ENCODE peak calls at places on chromosomes 2 and 18, in ten cellular contexts. One of them, this sample, is unnamed.
A peak's percentile ranks its signal among the peaks of the same experiment; 100 is the strongest.

GRCh38 chr2:10530607-10531239 is 82.6 kb upstream of the ODC1 start:
- DNase-seq in MM.1S: no peak
- DNase-seq in AG10803: no peak
- DNase-seq in fibroblast of lung: peak; percentile 31
- DNase-seq in left ventricle myocardium inferior: no peak
- DNase-seq in OCI-LY7: no peak
- DNase-seq in endothelial cell of umbilical vein: no peak
- DNase-seq in K562: peak; percentile 56
- DNase-seq in lower lobe of right lung: no peak
- DNase-seq in GM23338: no peak
- DNase-seq in this sample: no peak

GRCh38 chr2:228541794-228542193 is 360.3 kb upstream of the SPHKAP start:
- DNase-seq in MM.1S: no peak
- DNase-seq in AG10803: peak; percentile 29
- DNase-seq in fibroblast of lung: peak; percentile 80
- DNase-seq in left ventricle myocardium inferior: no peak
- DNase-seq in OCI-LY7: no peak
- DNase-seq in endothelial cell of umbilical vein: no peak
- DNase-seq in K562: no peak
- DNase-seq in lower lobe of right lung: no peak
- DNase-seq in GM23338: no peak
- DNase-seq in this sample: no peak

GRCh38 chr2:206368933-206369569 is 74.3 kb upstream of the ADAM23 start:
- DNase-seq in MM.1S: no peak
- DNase-seq in AG10803: no peak
- DNase-seq in fibroblast of lung: no peak
- DNase-seq in left ventricle myocardium inferior: no peak
- DNase-seq in OCI-LY7: no peak
- DNase-seq in endothelial cell of umbilical vein: no peak
- DNase-seq in K562: no peak
- DNase-seq in lower lobe of right lung: no peak
- DNase-seq in GM23338: no peak
- DNase-seq in this sample: no peak

GRCh38 chr2:173349295-173349694 is 5.4 kb upstream of the CDCA7 start:
- DNase-seq in MM.1S: no peak
- DNase-seq in AG10803: no peak
- DNase-seq in fibroblast of lung: no peak
- DNase-seq in left ventricle myocardium inferior: no peak
- DNase-seq in OCI-LY7: peak; percentile 61
- DNase-seq in endothelial cell of umbilical vein: no peak
- DNase-seq in K562: no peak
- DNase-seq in lower lobe of right lung: no peak
- DNase-seq in GM23338: no peak
- DNase-seq in this sample: no peak

GRCh38 chr18:59917422-59917821 is 17.6 kb downstream of the PMAIP1 start:
- DNase-seq in MM.1S: no peak
- DNase-seq in AG10803: no peak
- DNase-seq in fibroblast of lung: peak; percentile 76
- DNase-seq in left ventricle myocardium inferior: no peak
- DNase-seq in OCI-LY7: no peak
- DNase-seq in endothelial cell of umbilical vein: peak; percentile 39
- DNase-seq in K562: no peak
- DNase-seq in lower lobe of right lung: no peak
- DNase-seq in GM23338: peak; percentile 35
- DNase-seq in this sample: no peak

GRCh38 chr2:127695491-127696472 is 5.5 kb upstream of the SFT2D3 start:
- DNase-seq in MM.1S: no peak
- DNase-seq in AG10803: peak; percentile 53
- DNase-seq in fibroblast of lung: peak; percentile 59
- DNase-seq in left ventricle myocardium inferior: no peak
- DNase-seq in OCI-LY7: no peak
- DNase-seq in endothelial cell of umbilical vein: peak; percentile 75
- DNase-seq in K562: no peak
- DNase-seq in lower lobe of right lung: no peak
- DNase-seq in GM23338: peak; percentile 82
- DNase-seq in this sample: peak; percentile 70

GRCh38 chr2:237702439-237703397 is 75.3 kb downstream of the LRRFIP1 start:
- DNase-seq in MM.1S: peak; percentile 35
- DNase-seq in AG10803: peak; percentile 76
- DNase-seq in fibroblast of lung: peak; percentile 90
- DNase-seq in left ventricle myocardium inferior: peak; percentile 61
- DNase-seq in OCI-LY7: no peak
- DNase-seq in endothelial cell of umbilical vein: peak; percentile 77
- DNase-seq in K562: no peak
- DNase-seq in lower lobe of right lung: peak; percentile 71
- DNase-seq in GM23338: peak; percentile 80
- DNase-seq in this sample: no peak

GRCh38 chr2:159396796-159397195 is 110.3 kb upstream of the WDSUB1 start:
- DNase-seq in MM.1S: no peak
- DNase-seq in AG10803: no peak
- DNase-seq in fibroblast of lung: no peak
- DNase-seq in left ventricle myocardium inferior: no peak
- DNase-seq in OCI-LY7: no peak
- DNase-seq in endothelial cell of umbilical vein: no peak
- DNase-seq in K562: no peak
- DNase-seq in lower lobe of right lung: no peak
- DNase-seq in GM23338: no peak
- DNase-seq in this sample: no peak

GRCh38 chr18:2087877-2088673 is 483.2 kb downstream of the METTL4 start:
- DNase-seq in MM.1S: no peak
- DNase-seq in AG10803: peak; percentile 53
- DNase-seq in fibroblast of lung: no peak
- DNase-seq in left ventricle myocardium inferior: peak; percentile 69
- DNase-seq in OCI-LY7: no peak
- DNase-seq in endothelial cell of umbilical vein: no peak
- DNase-seq in K562: no peak
- DNase-seq in lower lobe of right lung: no peak
- DNase-seq in GM23338: no peak
- DNase-seq in this sample: peak; percentile 74

GRCh38 chr18:2082676-2083075 is 488.6 kb downstream of the METTL4 start:
- DNase-seq in MM.1S: no peak
- DNase-seq in AG10803: no peak
- DNase-seq in fibroblast of lung: no peak
- DNase-seq in left ventricle myocardium inferior: no peak
- DNase-seq in OCI-LY7: no peak
- DNase-seq in endothelial cell of umbilical vein: no peak
- DNase-seq in K562: no peak
- DNase-seq in lower lobe of right lung: no peak
- DNase-seq in GM23338: no peak
- DNase-seq in this sample: no peak

GRCh38 chr18:2089416-2089815 is 481.9 kb downstream of the METTL4 start:
- DNase-seq in MM.1S: no peak
- DNase-seq in AG10803: no peak
- DNase-seq in fibroblast of lung: no peak
- DNase-seq in left ventricle myocardium inferior: no peak
- DNase-seq in OCI-LY7: no peak
- DNase-seq in endothelial cell of umbilical vein: no peak
- DNase-seq in K562: no peak
- DNase-seq in lower lobe of right lung: no peak
- DNase-seq in GM23338: no peak
- DNase-seq in this sample: no peak

GRCh38 chr18:2086439-2086838 is 484.9 kb downstream of the METTL4 start:
- DNase-seq in MM.1S: no peak
- DNase-seq in AG10803: no peak
- DNase-seq in fibroblast of lung: no peak
- DNase-seq in left ventricle myocardium inferior: no peak
- DNase-seq in OCI-LY7: no peak
- DNase-seq in endothelial cell of umbilical vein: no peak
- DNase-seq in K562: no peak
- DNase-seq in lower lobe of right lung: no peak
- DNase-seq in GM23338: no peak
- DNase-seq in this sample: no peak

DNA sequence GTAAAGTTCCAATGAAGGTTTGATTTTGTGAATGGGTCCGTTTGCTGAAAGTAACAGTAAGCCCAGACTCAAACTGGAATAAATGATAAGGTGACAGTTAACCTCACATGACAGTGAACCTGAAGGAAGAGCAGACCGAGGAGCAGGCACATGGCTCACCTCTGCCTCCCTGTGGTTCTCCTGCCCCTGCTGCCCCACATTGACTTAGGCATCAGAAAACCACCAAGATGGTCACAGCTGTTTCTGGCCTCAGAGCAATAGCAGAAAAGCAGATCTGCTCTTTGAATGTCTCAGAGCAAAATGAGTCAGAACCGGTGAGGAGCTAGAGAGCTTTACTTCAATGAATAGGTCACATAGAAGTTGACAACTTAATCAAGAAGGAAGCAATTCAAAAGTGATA is 487.6 kb downstream of the METTL4 start:
- DNase-seq in MM.1S: no peak
- DNase-seq in AG10803: no peak
- DNase-seq in fibroblast of lung: no peak
- DNase-seq in left ventricle myocardium inferior: no peak
- DNase-seq in OCI-LY7: peak; percentile 15
- DNase-seq in endothelial cell of umbilical vein: no peak
- DNase-seq in K562: no peak
- DNase-seq in lower lobe of right lung: no peak
- DNase-seq in GM23338: peak; percentile 59
- DNase-seq in this sample: no peak
- TF ChIP-seq CTCF in MM.1S: peak; percentile 44
- TF ChIP-seq CTCF in AG10803: no peak
- TF ChIP-seq CTCF in fibroblast of lung: no peak
- TF ChIP-seq CTCF in left ventricle myocardium inferior: peak; percentile 60
- TF ChIP-seq CTCF in OCI-LY7: peak; percentile 64
- TF ChIP-seq CTCF in endothelial cell of umbilical vein: no peak
- TF ChIP-seq CTCF in K562: peak; percentile 78
- TF ChIP-seq CTCF in lower lobe of right lung: no peak
- TF ChIP-seq CTCF in GM23338: peak; percentile 91
- TF ChIP-seq CTCF in this sample: no peak

DNA sequence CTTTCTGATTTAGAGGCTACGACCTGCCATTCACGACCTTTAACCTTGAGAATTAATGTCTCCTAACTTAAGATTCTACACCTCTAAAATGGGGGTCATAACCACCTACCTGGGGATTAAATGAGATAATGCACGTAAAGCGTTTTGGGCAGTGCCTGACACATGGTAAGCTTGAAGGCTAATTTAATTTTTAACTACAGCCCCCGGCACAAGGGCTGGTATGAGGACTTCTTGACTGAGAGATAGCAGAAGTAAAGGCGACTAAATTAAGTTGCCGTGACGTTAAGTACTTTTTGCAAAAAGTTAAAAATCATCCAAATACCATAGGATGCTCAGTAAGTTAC is 549 bp downstream of the MRPL35 start:
- DNase-seq in MM.1S: no peak
- DNase-seq in AG10803: no peak
- DNase-seq in fibroblast of lung: no peak
- DNase-seq in left ventricle myocardium inferior: no peak
- DNase-seq in OCI-LY7: peak; percentile 26
- DNase-seq in endothelial cell of umbilical vein: no peak
- DNase-seq in K562: no peak
- DNase-seq in lower lobe of right lung: no peak
- DNase-seq in GM23338: no peak
- DNase-seq in this sample: no peak
- H3K4me3 ChIP-seq in MM.1S: peak overlapping the region; percentile 68
- H3K4me3 ChIP-seq in AG10803: peak overlapping the region; percentile 93
- H3K4me3 ChIP-seq in fibroblast of lung: peak overlapping the region; percentile 75
- H3K4me3 ChIP-seq in left ventricle myocardium inferior: peak overlapping the region; percentile 85
- H3K4me3 ChIP-seq in OCI-LY7: peak overlapping the region; percentile 90
- H3K4me3 ChIP-seq in endothelial cell of umbilical vein: peak overlapping the region; percentile 85
- H3K4me3 ChIP-seq in K562: peak overlapping the region; percentile 65
- H3K4me3 ChIP-seq in lower lobe of right lung: peak overlapping the region; percentile 72
- H3K4me3 ChIP-seq in GM23338: peak overlapping the region; percentile 88
- H3K4me3 ChIP-seq in this sample: peak overlapping the region; percentile 93

DNA sequence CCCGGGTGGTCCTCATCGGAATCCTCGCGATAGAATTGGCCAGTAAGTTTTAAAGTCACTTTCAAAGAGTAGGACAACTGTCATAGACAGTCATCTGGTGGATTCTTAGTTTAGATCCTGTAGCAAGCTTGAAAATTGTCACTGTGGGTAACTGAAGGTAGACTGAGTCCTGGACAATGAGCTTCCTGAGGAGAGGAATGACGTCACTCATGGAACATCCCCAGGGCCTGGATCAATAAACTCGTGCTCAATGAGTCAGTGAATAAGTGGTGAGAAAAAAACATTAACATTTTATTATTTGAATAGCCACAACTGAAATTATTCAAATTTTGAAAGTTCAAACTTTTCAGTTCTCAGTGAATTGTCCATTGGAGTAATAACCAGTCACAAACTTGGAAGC is 101.4 kb upstream of the CXCR4 start:
- DNase-seq in MM.1S: no peak
- DNase-seq in AG10803: no peak
- DNase-seq in fibroblast of lung: no peak
- DNase-seq in left ventricle myocardium inferior: no peak
- DNase-seq in OCI-LY7: no peak
- DNase-seq in endothelial cell of umbilical vein: no peak
- DNase-seq in K562: no peak
- DNase-seq in lower lobe of right lung: no peak
- DNase-seq in GM23338: no peak
- DNase-seq in this sample: no peak
- TF ChIP-seq CTCF in MM.1S: no peak
- TF ChIP-seq CTCF in AG10803: no peak
- TF ChIP-seq CTCF in fibroblast of lung: no peak
- TF ChIP-seq CTCF in left ventricle myocardium inferior: no peak
- TF ChIP-seq CTCF in OCI-LY7: no peak
- TF ChIP-seq CTCF in endothelial cell of umbilical vein: no peak
- TF ChIP-seq CTCF in K562: no peak
- TF ChIP-seq CTCF in lower lobe of right lung: no peak
- TF ChIP-seq CTCF in GM23338: no peak
- TF ChIP-seq CTCF in this sample: no peak

GRCh38 chr2:216604458-216604857 is 28.8 kb upstream of the IGFBP2 start:
- DNase-seq in MM.1S: no peak
- DNase-seq in AG10803: no peak
- DNase-seq in fibroblast of lung: no peak
- DNase-seq in left ventricle myocardium inferior: no peak
- DNase-seq in OCI-LY7: no peak
- DNase-seq in endothelial cell of umbilical vein: no peak
- DNase-seq in K562: no peak
- DNase-seq in lower lobe of right lung: no peak
- DNase-seq in GM23338: no peak
- DNase-seq in this sample: no peak

GRCh38 chr2:216603884-216604245 is 29.4 kb upstream of the IGFBP2 start:
- DNase-seq in MM.1S: no peak
- DNase-seq in AG10803: no peak
- DNase-seq in fibroblast of lung: no peak
- DNase-seq in left ventricle myocardium inferior: no peak
- DNase-seq in OCI-LY7: no peak
- DNase-seq in endothelial cell of umbilical vein: no peak
- DNase-seq in K562: no peak
- DNase-seq in lower lobe of right lung: no peak
- DNase-seq in GM23338: no peak
- DNase-seq in this sample: no peak

GRCh38 chr2:216608525-216608924 is 24.7 kb upstream of the IGFBP2 start:
- DNase-seq in MM.1S: no peak
- DNase-seq in AG10803: no peak
- DNase-seq in fibroblast of lung: no peak
- DNase-seq in left ventricle myocardium inferior: no peak
- DNase-seq in OCI-LY7: no peak
- DNase-seq in endothelial cell of umbilical vein: no peak
- DNase-seq in K562: no peak
- DNase-seq in lower lobe of right lung: no peak
- DNase-seq in GM23338: no peak
- DNase-seq in this sample: no peak

GRCh38 chr2:216603010-216603883 is 30.0 kb upstream of the IGFBP2 start:
- DNase-seq in MM.1S: no peak
- DNase-seq in AG10803: no peak
- DNase-seq in fibroblast of lung: no peak
- DNase-seq in left ventricle myocardium inferior: no peak
- DNase-seq in OCI-LY7: peak; percentile 11
- DNase-seq in endothelial cell of umbilical vein: no peak
- DNase-seq in K562: no peak
- DNase-seq in lower lobe of right lung: no peak
- DNase-seq in GM23338: no peak
- DNase-seq in this sample: no peak

GRCh38 chr2:216606551-216607527 is 26.4 kb upstream of the IGFBP2 start:
- DNase-seq in MM.1S: no peak
- DNase-seq in AG10803: no peak
- DNase-seq in fibroblast of lung: no peak
- DNase-seq in left ventricle myocardium inferior: no peak
- DNase-seq in OCI-LY7: peak; percentile 84
- DNase-seq in endothelial cell of umbilical vein: no peak
- DNase-seq in K562: no peak
- DNase-seq in lower lobe of right lung: no peak
- DNase-seq in GM23338: peak; percentile 84
- DNase-seq in this sample: no peak
- H3K4me3 ChIP-seq in MM.1S: no peak overlapping the region
- H3K4me3 ChIP-seq in AG10803: no peak overlapping the region
- H3K4me3 ChIP-seq in fibroblast of lung: no peak overlapping the region
- H3K4me3 ChIP-seq in left ventricle myocardium inferior: peak overlapping the region; percentile 19
- H3K4me3 ChIP-seq in OCI-LY7: peak overlapping the region; percentile 35
- H3K4me3 ChIP-seq in endothelial cell of umbilical vein: no peak overlapping the region
- H3K4me3 ChIP-seq in K562: peak overlapping the region; percentile 18
- H3K4me3 ChIP-seq in lower lobe of right lung: no peak overlapping the region
- H3K4me3 ChIP-seq in GM23338: peak overlapping the region; percentile 44
- H3K4me3 ChIP-seq in this sample: no peak overlapping the region

This sample was measured in psoas muscle.